ENCODE peak calls at places on chromosomes 5 and 9, in five cellular contexts. L is mammary epithelial cell, Y is BE2C, D is astrocyte of the spinal cord, Q is transverse colon. E is an unnamed sample.

GRCh38 chr9:83477571-83477970 is 60.6 kb downstream of the FRMD3 start:
- DNase-seq in L (no peak), Y (peak), D (peak), Q (no peak), E (no peak)

GRCh38 chr5:102933721-102934459 is 178.8 kb downstream of the PAM start:
- DNase-seq in L (no peak), Y (no peak), D (no peak), Q (no peak), E (no peak)

GRCh38 chr9:112218908-112219307 is 43.8 kb upstream of the SUSD1 start:
- DNase-seq in L (no peak), Y (no peak), D (no peak), Q (no peak), E (no peak)

GRCh38 chr5:118791986-118792734 is 196.2 kb downstream of the DTWD2 start:
- DNase-seq in L (peak), Y (peak), D (peak), Q (no peak), E (peak)

GRCh38 chr5:40405230-40405629 is 274.5 kb upstream of the PTGER4 start:
- DNase-seq in L (peak), Y (no peak), D (no peak), Q (no peak), E (peak)

GRCh38 chr9:93245437-93245970 is 61.6 kb downstream of the WNK2 start:
- DNase-seq in L (no peak), Y (no peak), D (no peak), Q (no peak), E (no peak)

GRCh38 chr5:10588109-10588775 is 24.4 kb downstream of the ANKRD33B start:
- DNase-seq in L (no peak), Y (no peak), D (no peak), Q (no peak), E (no peak)

GRCh38 chr5:143061161-143061945 is 291.2 kb downstream of the ARHGAP26 start:
- DNase-seq in L (peak), Y (no peak), D (peak), Q (no peak), E (no peak)

GRCh38 chr5:59099270-59099994 is 516.6 kb downstream of the RAB3C start:
- DNase-seq in L (peak), Y (no peak), D (peak), Q (no peak), E (peak)

GRCh38 chr5:121319292-121319691 is 532.4 kb upstream of the FTMT start:
- DNase-seq in L (no peak), Y (no peak), D (no peak), Q (no peak), E (no peak)

GRCh38 chr5:9196403-9197224 is 349.3 kb downstream of the SEMA5A start:
- DNase-seq in L (peak), Y (no peak), D (peak), Q (no peak), E (no peak)

GRCh38 chr9:72485821-72486605 is 35.4 kb upstream of the TMC1 start:
- DNase-seq in L (no peak), Y (no peak), D (peak), Q (no peak), E (no peak)

GRCh38 chr5:39518516-39518915 is 93.7 kb upstream of the DAB2 start:
- DNase-seq in L (no peak), Y (no peak), D (peak), Q (no peak), E (no peak)

GRCh38 chr9:105859428-105860091 is 165.2 kb downstream of the TMEM38B start:
- DNase-seq in L (no peak), Y (no peak), D (no peak), Q (no peak), E (no peak)

GRCh38 chr5:157761690-157762611 is 18.4 kb downstream of the LSM11 start:
- DNase-seq in L (peak), Y (peak), D (peak), Q (peak), E (peak)

GRCh38 chr5:122471752-122472061 is 159.7 kb downstream of the SNCAIP start:
- DNase-seq in L (no peak), Y (no peak), D (no peak), Q (no peak), E (no peak)

GRCh38 chr9:124054671-124055212 is 43.2 kb downstream of the LHX2 start:
- DNase-seq in L (peak), Y (no peak), D (peak), Q (no peak), E (peak)

GRCh38 chr9:17799383-17799782 is 220.5 kb downstream of the SH3GL2 start:
- DNase-seq in L (peak), Y (no peak), D (no peak), Q (no peak), E (no peak)

GRCh38 chr5:78972654-78973428 is 12.3 kb downstream of the ARSB start:
- DNase-seq in L (no peak), Y (peak), D (peak), Q (peak), E (no peak)

GRCh38 chr5:111386832-111387162 is 125.5 kb downstream of the STARD4 start:
- DNase-seq in L (no peak), Y (no peak), D (no peak), Q (no peak), E (no peak)

GRCh38 chr5:90606539-90606938 is 47.9 kb downstream of the ADGRV1 start:
- DNase-seq in L (peak), Y (no peak), D (no peak), Q (no peak), E (peak)
- TF ChIP-seq CTCF in L (peak), Y (peak), D (peak), Q (no peak), E (peak)

GRCh38 chr5:36730537-36731216 is 124.3 kb downstream of the SLC1A3 start:
- DNase-seq in L (no peak), Y (no peak), D (no peak), Q (no peak), E (no peak)

GRCh38 chr5:36739751-36740221 is 133.4 kb downstream of the SLC1A3 start:
- DNase-seq in L (peak), Y (peak), D (peak), Q (peak), E (peak)

GRCh38 chr5:36733183-36733582 is 126.8 kb downstream of the SLC1A3 start:
- DNase-seq in L (peak), Y (no peak), D (no peak), Q (no peak), E (no peak)

GRCh38 chr5:36728697-36729543 is 122.5 kb downstream of the SLC1A3 start:
- DNase-seq in L (peak), Y (no peak), D (peak), Q (no peak), E (peak)

DNA sequence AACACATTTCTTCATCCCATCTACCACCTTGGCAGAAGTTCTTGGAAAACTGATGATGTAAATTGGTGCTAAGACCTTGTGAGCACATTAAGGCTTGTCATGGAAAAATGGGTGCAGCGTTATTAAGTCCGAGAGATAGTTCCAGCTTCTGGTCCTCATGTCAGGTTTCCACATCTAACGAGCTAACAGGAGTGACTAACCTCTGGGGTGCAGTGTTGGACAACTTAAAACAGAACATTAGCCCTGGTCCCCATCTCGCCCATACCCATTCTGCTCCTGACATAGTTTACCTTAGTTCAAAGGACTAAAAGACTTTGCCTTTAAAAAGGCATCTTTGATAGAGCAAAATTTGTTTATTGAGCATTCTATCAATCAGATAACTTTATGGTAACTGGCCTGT is 128.0 kb downstream of the SLC1A3 start:
- DNase-seq in L (peak), Y (no peak), D (peak), Q (no peak), E (peak)
- TF ChIP-seq CTCF in L (peak), Y (peak), D (peak), Q (no peak), E (peak)

GRCh38 chr9:137256839-137257238 is 1.7 kb downstream of the NELFB start:
- DNase-seq in L (no peak), Y (no peak), D (no peak), Q (no peak), E (no peak)

GRCh38 chr9:137253717-137254623 is 1.2 kb upstream of the NELFB start:
- DNase-seq in L (no peak), Y (no peak), D (no peak), Q (no peak), E (no peak)

GRCh38 chr9:137256362-137256761 is 1.2 kb downstream of the NELFB start:
- DNase-seq in L (no peak), Y (no peak), D (no peak), Q (no peak), E (no peak)

GRCh38 chr9:137255448-137256114 is 454 bp downstream of the NELFB start:
- DNase-seq in L (peak), Y (no peak), D (peak), Q (peak), E (peak)

DNA sequence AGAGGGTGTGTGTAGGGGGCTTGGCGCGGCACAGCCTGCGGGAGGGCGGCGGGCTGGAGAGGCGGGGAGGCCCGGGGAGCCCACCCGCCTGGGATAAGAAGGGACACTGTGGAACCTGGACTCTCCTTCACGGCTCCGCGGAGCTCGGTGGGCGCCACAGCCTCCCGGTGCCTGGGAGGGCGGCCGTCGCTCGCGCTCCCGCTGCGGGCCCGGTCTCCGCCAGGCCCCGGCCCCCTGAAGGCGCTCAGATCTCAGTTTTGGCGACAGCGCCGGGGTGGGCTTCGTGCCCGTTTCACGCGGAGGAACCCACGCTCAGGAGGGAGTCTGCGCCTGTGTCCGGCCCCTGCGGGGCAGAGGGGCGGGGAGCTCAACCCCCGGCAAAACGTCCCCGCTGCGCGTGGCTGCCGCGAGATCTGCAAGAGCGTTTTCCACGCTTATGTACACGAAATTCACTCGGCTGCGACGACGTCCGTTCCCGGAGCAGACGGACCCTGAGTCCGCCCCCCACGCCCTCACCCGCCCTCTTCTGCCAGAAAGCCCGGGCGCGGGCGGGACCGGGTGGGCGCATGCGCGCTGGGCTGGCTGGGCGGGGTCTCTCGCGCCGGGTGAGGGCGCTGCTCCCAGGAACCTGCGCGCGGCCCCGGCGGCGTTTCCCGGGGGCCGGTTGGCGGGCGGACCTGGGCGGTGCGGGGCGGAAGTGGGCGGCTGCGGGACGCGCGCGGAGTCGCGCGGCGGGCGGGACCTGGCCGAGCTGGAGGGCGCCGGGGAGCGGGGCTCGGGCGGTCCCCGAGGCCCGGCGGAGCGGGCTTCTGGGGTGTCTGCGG is at the start of gene NELFB:
- DNase-seq in L (peak), Y (peak), D (peak), Q (peak), E (peak)
- TF ChIP-seq CTCF in L (no peak), Y (no peak), D (no peak), Q (no peak), E (no peak)

GRCh38 chr9:98056403-98057094 is at the start of gene NANS:
- DNase-seq in L (peak), Y (peak), D (peak), Q (peak), E (peak)
- TF ChIP-seq CTCF in L (no peak), Y (no peak), D (no peak), Q (no peak), E (no peak)

DNA sequence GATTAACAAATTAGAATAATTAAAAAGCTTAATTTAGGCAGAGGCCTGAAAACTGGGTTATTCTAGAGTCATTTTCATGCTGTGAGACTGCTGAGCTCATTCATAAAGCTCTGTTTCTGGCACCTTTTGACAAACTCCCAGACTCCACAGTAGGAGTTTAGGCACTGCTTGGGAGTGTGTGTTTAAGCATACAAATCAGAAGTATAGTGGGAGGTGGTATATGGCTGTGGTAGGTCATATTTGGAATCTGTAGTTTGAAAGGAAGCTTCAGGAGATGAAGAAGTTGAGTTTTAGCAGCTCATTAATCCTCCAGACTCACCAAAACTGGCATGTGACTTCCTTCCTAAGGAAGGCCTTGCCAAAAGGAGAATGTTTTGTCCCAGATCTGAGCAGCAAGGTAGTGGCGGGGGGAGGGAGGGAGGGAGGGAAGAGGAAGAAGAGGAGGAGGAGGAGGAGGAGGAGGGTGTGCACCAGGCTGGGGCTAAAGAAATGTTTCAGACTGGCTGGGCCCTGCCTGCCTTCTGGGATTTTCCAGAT is 52.8 kb downstream of the SAXO1 start:
- DNase-seq in L (no peak), Y (no peak), D (no peak), Q (no peak), E (no peak)
- TF ChIP-seq CTCF in L (no peak), Y (no peak), D (no peak), Q (no peak), E (no peak)

GRCh38 chr9:127562841-127563523 is 49.1 kb upstream of the STXBP1 start:
- DNase-seq in L (no peak), Y (no peak), D (peak), Q (no peak), E (no peak)
- TF ChIP-seq CTCF in L (no peak), Y (no peak), D (peak), Q (no peak), E (no peak)

E was measured in NB4.